ENCODE peak calls at places on chromosome 1, in ten cellular contexts. One of them, this sample, is unnamed.

GRCh38 chr1:11473635-11474034 is 5.3 kb upstream of the DISP3 start:
- DNase-seq in GM12878: no peak
- DNase-seq in HCT116: no peak
- DNase-seq in GM23338: peak
- DNase-seq in transverse colon: no peak
- DNase-seq in sigmoid colon: no peak
- DNase-seq in suprapubic skin: no peak
- DNase-seq in Panc1: no peak
- DNase-seq in SK-N-MC: no peak
- DNase-seq in stomach: no peak
- DNase-seq in this sample: no peak

GRCh38 chr1:229058716-229059115 is 212.2 kb upstream of the RAB4A start:
- DNase-seq in GM23338: peak
- DNase-seq in transverse colon: no peak
- DNase-seq in stomach: no peak
- DNase-seq in sigmoid colon: peak
- DNase-seq in SK-N-MC: no peak
- DNase-seq in Panc1: no peak
- DNase-seq in HCT116: no peak
- DNase-seq in GM12878: no peak
- DNase-seq in suprapubic skin: no peak
- DNase-seq in this sample: no peak

GRCh38 chr1:200435200-200435780 is 25.5 kb upstream of the ZNF281 start:
- DNase-seq in transverse colon: no peak
- DNase-seq in stomach: no peak
- DNase-seq in suprapubic skin: no peak
- DNase-seq in Panc1: no peak
- DNase-seq in SK-N-MC: no peak
- DNase-seq in HCT116: no peak
- DNase-seq in GM12878: no peak
- DNase-seq in sigmoid colon: no peak
- DNase-seq in GM23338: no peak
- DNase-seq in this sample: no peak

GRCh38 chr1:94335447-94335846 is 82.7 kb upstream of the ABCD3 start:
- DNase-seq in suprapubic skin: no peak
- DNase-seq in stomach: no peak
- DNase-seq in sigmoid colon: no peak
- DNase-seq in GM12878: no peak
- DNase-seq in HCT116: no peak
- DNase-seq in Panc1: no peak
- DNase-seq in transverse colon: no peak
- DNase-seq in SK-N-MC: no peak
- DNase-seq in GM23338: no peak
- DNase-seq in this sample: no peak

GRCh38 chr1:242524571-242525359 is at the start of gene PLD5:
- DNase-seq in transverse colon: no peak
- DNase-seq in HCT116: no peak
- DNase-seq in sigmoid colon: no peak
- DNase-seq in Panc1: no peak
- DNase-seq in suprapubic skin: no peak
- DNase-seq in SK-N-MC: no peak
- DNase-seq in GM12878: no peak
- DNase-seq in GM23338: peak
- DNase-seq in stomach: no peak
- DNase-seq in this sample: peak

GRCh38 chr1:198638894-198639319 is at the start of gene PTPRC:
- DNase-seq in GM23338: no peak
- DNase-seq in Panc1: no peak
- DNase-seq in HCT116: no peak
- DNase-seq in suprapubic skin: no peak
- DNase-seq in GM12878: peak
- DNase-seq in stomach: no peak
- DNase-seq in transverse colon: no peak
- DNase-seq in sigmoid colon: no peak
- DNase-seq in SK-N-MC: no peak
- DNase-seq in this sample: no peak

GRCh38 chr1:109094377-109094803 is 3.8 kb downstream of the TMEM167B start:
- DNase-seq in sigmoid colon: no peak
- DNase-seq in GM12878: no peak
- DNase-seq in HCT116: no peak
- DNase-seq in suprapubic skin: no peak
- DNase-seq in GM23338: no peak
- DNase-seq in Panc1: no peak
- DNase-seq in stomach: no peak
- DNase-seq in transverse colon: no peak
- DNase-seq in SK-N-MC: no peak
- DNase-seq in this sample: no peak

GRCh38 chr1:154608522-154609294 is 722 bp upstream of the ADAR start:
- DNase-seq in GM23338: peak
- DNase-seq in sigmoid colon: peak
- DNase-seq in transverse colon: peak
- DNase-seq in SK-N-MC: no peak
- DNase-seq in Panc1: no peak
- DNase-seq in suprapubic skin: peak
- DNase-seq in HCT116: no peak
- DNase-seq in GM12878: no peak
- DNase-seq in stomach: peak
- DNase-seq in this sample: no peak

GRCh38 chr1:53948291-53948690 is 2.1 kb downstream of the LRRC42 start:
- DNase-seq in Panc1: no peak
- DNase-seq in suprapubic skin: no peak
- DNase-seq in HCT116: no peak
- DNase-seq in transverse colon: no peak
- DNase-seq in sigmoid colon: no peak
- DNase-seq in GM23338: no peak
- DNase-seq in GM12878: no peak
- DNase-seq in stomach: no peak
- DNase-seq in SK-N-MC: no peak
- DNase-seq in this sample: no peak

GRCh38 chr1:21296509-21297354 is 6.5 kb upstream of the ECE1 start:
- DNase-seq in GM23338: no peak
- DNase-seq in SK-N-MC: no peak
- DNase-seq in stomach: no peak
- DNase-seq in transverse colon: no peak
- DNase-seq in sigmoid colon: no peak
- DNase-seq in suprapubic skin: peak
- DNase-seq in HCT116: no peak
- DNase-seq in Panc1: no peak
- DNase-seq in GM12878: no peak
- DNase-seq in this sample: no peak

GRCh38 chr1:87084247-87084836 is 169.9 kb downstream of the HS2ST1 start:
- DNase-seq in transverse colon: no peak
- DNase-seq in SK-N-MC: no peak
- DNase-seq in sigmoid colon: no peak
- DNase-seq in Panc1: no peak
- DNase-seq in stomach: no peak
- DNase-seq in GM12878: no peak
- DNase-seq in GM23338: peak
- DNase-seq in suprapubic skin: no peak
- DNase-seq in HCT116: peak
- DNase-seq in this sample: no peak

GRCh38 chr1:34129630-34130029 is 35.4 kb downstream of the CSMD2 start:
- DNase-seq in HCT116: no peak
- DNase-seq in stomach: no peak
- DNase-seq in suprapubic skin: no peak
- DNase-seq in transverse colon: no peak
- DNase-seq in SK-N-MC: no peak
- DNase-seq in Panc1: no peak
- DNase-seq in sigmoid colon: no peak
- DNase-seq in GM23338: no peak
- DNase-seq in GM12878: no peak
- DNase-seq in this sample: no peak

GRCh38 chr1:7300893-7301292 is 470.2 kb upstream of the VAMP3 start:
- DNase-seq in transverse colon: peak
- DNase-seq in SK-N-MC: no peak
- DNase-seq in Panc1: peak
- DNase-seq in stomach: no peak
- DNase-seq in GM23338: no peak
- DNase-seq in GM12878: no peak
- DNase-seq in HCT116: peak
- DNase-seq in sigmoid colon: no peak
- DNase-seq in suprapubic skin: no peak
- DNase-seq in this sample: no peak

DNA sequence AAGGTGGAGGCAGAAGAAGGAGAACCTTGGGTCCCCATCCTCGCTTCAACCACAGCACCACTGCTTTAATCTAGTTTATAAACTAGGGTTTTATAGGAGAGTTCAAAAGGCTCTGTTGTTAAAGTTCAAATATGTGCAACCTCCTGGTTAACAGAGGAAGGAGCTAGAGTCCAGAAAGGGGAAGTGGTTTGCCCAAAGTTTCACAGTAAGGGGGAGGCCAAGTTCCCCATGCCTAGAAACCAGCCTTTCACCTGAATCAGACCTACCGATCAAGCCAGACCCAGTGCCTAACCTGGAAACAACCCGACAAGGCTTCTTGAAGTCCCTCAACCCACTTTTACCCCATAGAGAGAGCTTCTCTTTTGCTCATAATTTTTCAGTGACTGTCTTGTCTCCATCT is 106.5 kb downstream of the PLPP3 start:
- DNase-seq in HCT116: no peak
- DNase-seq in suprapubic skin: no peak
- DNase-seq in GM23338: no peak
- DNase-seq in GM12878: peak
- DNase-seq in transverse colon: no peak
- DNase-seq in Panc1: no peak
- DNase-seq in SK-N-MC: no peak
- DNase-seq in stomach: no peak
- DNase-seq in sigmoid colon: no peak
- DNase-seq in this sample: peak
- TF ChIP-seq POLR2AphosphoS5 in HCT116: no peak
- TF ChIP-seq POLR2AphosphoS5 in suprapubic skin: no peak
- TF ChIP-seq POLR2AphosphoS5 in GM23338: no peak
- TF ChIP-seq POLR2AphosphoS5 in GM12878: no peak
- TF ChIP-seq POLR2AphosphoS5 in transverse colon: no peak
- TF ChIP-seq POLR2AphosphoS5 in Panc1: no peak
- TF ChIP-seq POLR2AphosphoS5 in SK-N-MC: no peak
- TF ChIP-seq POLR2AphosphoS5 in stomach: no peak
- TF ChIP-seq POLR2AphosphoS5 in sigmoid colon: no peak
- TF ChIP-seq POLR2AphosphoS5 in this sample: no peak

GRCh38 chr1:42925132-42925769 is 33.4 kb downstream of the SLC2A1 start:
- DNase-seq in stomach: no peak
- DNase-seq in GM23338: no peak
- DNase-seq in GM12878: no peak
- DNase-seq in transverse colon: no peak
- DNase-seq in Panc1: no peak
- DNase-seq in sigmoid colon: no peak
- DNase-seq in SK-N-MC: no peak
- DNase-seq in suprapubic skin: peak
- DNase-seq in HCT116: no peak
- DNase-seq in this sample: no peak
- TF ChIP-seq POLR2AphosphoS5 in stomach: no peak
- TF ChIP-seq POLR2AphosphoS5 in GM23338: peak
- TF ChIP-seq POLR2AphosphoS5 in GM12878: no peak
- TF ChIP-seq POLR2AphosphoS5 in transverse colon: no peak
- TF ChIP-seq POLR2AphosphoS5 in Panc1: no peak
- TF ChIP-seq POLR2AphosphoS5 in sigmoid colon: no peak
- TF ChIP-seq POLR2AphosphoS5 in SK-N-MC: no peak
- TF ChIP-seq POLR2AphosphoS5 in suprapubic skin: no peak
- TF ChIP-seq POLR2AphosphoS5 in HCT116: no peak
- TF ChIP-seq POLR2AphosphoS5 in this sample: no peak

DNA sequence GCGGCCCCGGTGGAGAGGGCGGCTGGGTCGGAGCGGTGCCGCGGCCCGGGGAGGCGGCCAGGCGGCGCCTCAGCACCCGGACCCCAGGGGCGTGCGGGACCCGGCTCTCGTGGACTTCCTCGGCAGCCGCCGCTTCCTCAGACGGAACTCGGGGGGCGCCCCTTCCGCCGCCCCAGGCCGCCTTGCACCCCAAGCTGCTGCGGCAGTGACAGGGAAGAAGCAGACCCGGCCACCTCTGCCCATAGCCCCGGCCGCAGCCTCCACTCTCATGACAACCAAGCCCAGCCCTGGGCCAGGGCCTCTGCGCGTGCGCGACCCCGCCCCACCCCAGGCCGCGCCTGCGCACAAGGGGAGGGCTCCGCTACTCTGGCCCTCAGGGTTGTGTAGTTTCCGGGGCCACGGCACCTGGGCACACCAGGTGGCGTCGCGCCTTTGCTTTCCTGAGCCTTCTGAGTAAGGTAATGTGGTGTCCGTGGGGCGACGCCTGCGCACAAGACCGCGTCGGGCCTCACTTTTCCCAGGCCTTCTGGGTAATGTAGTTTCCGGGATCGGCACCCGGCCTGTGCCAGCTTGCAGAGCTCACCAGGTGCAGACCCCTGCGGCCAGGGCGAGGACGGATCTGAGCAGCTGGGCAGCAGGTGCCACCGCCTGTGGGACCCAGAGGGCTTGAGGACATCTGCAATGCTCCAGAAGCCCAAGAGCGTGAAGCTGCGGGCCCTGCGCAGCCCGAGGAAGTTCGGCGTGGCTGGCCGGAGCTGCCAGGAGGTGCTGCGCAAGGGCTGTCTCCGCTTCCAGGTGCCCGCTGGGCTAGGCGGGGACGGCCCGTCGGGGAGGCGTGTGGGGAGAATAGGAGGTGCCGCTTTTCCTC is at the start of the genes CEP104 and DFFB:
- DNase-seq in SK-N-MC: peak
- DNase-seq in transverse colon: peak
- DNase-seq in stomach: peak
- DNase-seq in HCT116: peak
- DNase-seq in sigmoid colon: peak
- DNase-seq in suprapubic skin: peak
- DNase-seq in Panc1: peak
- DNase-seq in GM12878: peak
- DNase-seq in GM23338: peak
- DNase-seq in this sample: peak
- TF ChIP-seq POLR2AphosphoS5 in SK-N-MC: peak
- TF ChIP-seq POLR2AphosphoS5 in transverse colon: peak
- TF ChIP-seq POLR2AphosphoS5 in stomach: peak
- TF ChIP-seq POLR2AphosphoS5 in HCT116: peak
- TF ChIP-seq POLR2AphosphoS5 in sigmoid colon: peak
- TF ChIP-seq POLR2AphosphoS5 in suprapubic skin: no peak
- TF ChIP-seq POLR2AphosphoS5 in Panc1: peak
- TF ChIP-seq POLR2AphosphoS5 in GM12878: peak
- TF ChIP-seq POLR2AphosphoS5 in GM23338: peak
- TF ChIP-seq POLR2AphosphoS5 in this sample: no peak

DNA sequence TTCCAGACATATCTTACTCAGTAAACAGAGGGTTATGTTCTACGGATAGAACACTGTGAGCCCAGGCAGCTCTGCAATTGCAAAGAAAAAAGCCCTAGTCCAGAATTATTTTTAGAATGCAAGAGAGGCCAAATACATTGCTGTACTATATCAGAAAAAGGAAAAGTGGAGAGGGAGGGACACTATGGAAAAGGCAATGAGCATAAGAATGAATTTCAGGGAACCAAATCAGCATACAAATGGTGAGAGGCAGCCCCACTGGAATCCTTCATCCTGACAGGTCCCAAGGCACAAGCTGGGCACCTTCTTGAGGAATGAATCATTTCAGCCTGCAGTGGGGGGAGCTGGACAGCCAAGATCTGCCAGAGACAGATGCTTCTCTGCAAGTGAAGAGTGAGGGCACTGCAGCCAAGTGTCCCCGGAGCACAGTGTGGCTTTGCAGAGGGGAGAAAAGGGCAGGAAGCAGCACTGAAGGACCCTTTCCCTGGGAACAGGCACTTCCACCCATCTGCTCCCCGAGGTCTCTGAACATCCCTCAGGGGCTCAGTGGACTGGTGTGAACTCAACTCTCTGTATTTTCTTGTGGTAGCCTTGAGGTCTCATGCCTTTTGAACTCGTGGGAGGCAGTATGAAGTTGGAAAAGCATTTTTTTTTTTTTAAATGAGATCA is 115.6 kb downstream of the XCL2 start:
- DNase-seq in suprapubic skin: no peak
- DNase-seq in stomach: no peak
- DNase-seq in SK-N-MC: no peak
- DNase-seq in GM23338: peak
- DNase-seq in Panc1: no peak
- DNase-seq in transverse colon: no peak
- DNase-seq in GM12878: no peak
- DNase-seq in sigmoid colon: peak
- DNase-seq in HCT116: no peak
- DNase-seq in this sample: no peak
- TF ChIP-seq POLR2AphosphoS5 in suprapubic skin: no peak
- TF ChIP-seq POLR2AphosphoS5 in stomach: peak
- TF ChIP-seq POLR2AphosphoS5 in SK-N-MC: no peak
- TF ChIP-seq POLR2AphosphoS5 in GM23338: no peak
- TF ChIP-seq POLR2AphosphoS5 in Panc1: no peak
- TF ChIP-seq POLR2AphosphoS5 in transverse colon: peak
- TF ChIP-seq POLR2AphosphoS5 in GM12878: no peak
- TF ChIP-seq POLR2AphosphoS5 in sigmoid colon: peak
- TF ChIP-seq POLR2AphosphoS5 in HCT116: no peak
- TF ChIP-seq POLR2AphosphoS5 in this sample: no peak

This sample was measured in GM12892.